ENCODE peak calls at places on chromosomes 6 and 20, in four cellular contexts. I is psoas muscle, X is keratinocyte, T is fibroblast of the aortic adventitia. Q is an unnamed sample.

GRCh38 chr6:100382031-100382430 is 82.7 kb downstream of the SIM1 start:
- DNase-seq in I (no peak), X (no peak), T (no peak), Q (no peak)

GRCh38 chr6:26243742-26244141 is 121.3 kb upstream of the BTN3A2 start:
- DNase-seq in I (no peak), X (no peak), T (no peak), Q (no peak)

GRCh38 chr6:169969372-169970099 is 218.1 kb downstream of the ERMARD start:
- DNase-seq in I (no peak), X (no peak), T (no peak), Q (no peak)

GRCh38 chr20:37417857-37418501 is 72.0 kb downstream of the SRC start:
- DNase-seq in I (no peak), X (no peak), T (peak; percentile 56), Q (no peak)

GRCh38 chr6:28896505-28897392 is 27.0 kb downstream of the TRIM27 start:
- DNase-seq in I (peak; percentile 74), X (no peak), T (peak; percentile 50), Q (no peak)

GRCh38 chr6:158559338-158559894 is 475 bp upstream of the TMEM181 start:
- DNase-seq in I (no peak), X (no peak), T (no peak), Q (no peak)

GRCh38 chr20:43533060-43533459 is 25.6 kb downstream of the L3MBTL1 start:
- DNase-seq in I (no peak), X (no peak), T (peak; percentile 41), Q (no peak)

GRCh38 chr6:14066782-14067406 is 50.7 kb upstream of the CD83 start:
- DNase-seq in I (no peak), X (no peak), T (peak; percentile 86), Q (peak; percentile 45)

GRCh38 chr20:38395165-38395564 is 40.0 kb downstream of the SNHG17 start:
- DNase-seq in I (no peak), X (no peak), T (peak; percentile 41), Q (no peak)

GRCh38 chr20:24136659-24137246 is 148.2 kb upstream of the GGTLC1 start:
- DNase-seq in I (no peak), X (peak; percentile 53), T (no peak), Q (no peak)

GRCh38 chr20:46731770-46732169 is 22.3 kb downstream of the SLC2A10 start:
- DNase-seq in I (no peak), X (no peak), T (no peak), Q (no peak)

GRCh38 chr6:88519227-88520019 is 353.3 kb upstream of the CNR1 start:
- DNase-seq in I (no peak), X (no peak), T (no peak), Q (no peak)

GRCh38 chr6:15183979-15184378 is 61.9 kb upstream of the JARID2 start:
- DNase-seq in I (no peak), X (no peak), T (no peak), Q (no peak)

GRCh38 chr6:64522859-64523258 is 887.3 kb downstream of the PHF3 start:
- DNase-seq in I (no peak), X (no peak), T (no peak), Q (no peak)

GRCh38 chr6:32639440-32640394 is 2.5 kb downstream of the HLA-DQA1 start:
- DNase-seq in I (no peak), X (no peak), T (no peak), Q (no peak)

GRCh38 chr6:87291879-87292278 is 30.5 kb upstream of the SMIM8 start:
- DNase-seq in I (no peak), X (no peak), T (no peak), Q (no peak)

GRCh38 chr20:5949943-5950270 is 426 bp downstream of the TRMT6 start:
- DNase-seq in I (no peak), X (no peak), T (no peak), Q (no peak)

GRCh38 chr20:48266571-48266970 is 481.3 kb upstream of the SULF2 start:
- DNase-seq in I (no peak), X (no peak), T (no peak), Q (no peak)

GRCh38 chr20:21237956-21238355 is 65.2 kb upstream of the XRN2 start:
- DNase-seq in I (no peak), X (no peak), T (peak; percentile 13), Q (no peak)

GRCh38 chr6:156719395-156719719 is 57.8 kb upstream of the ARID1B start:
- DNase-seq in I (no peak), X (no peak), T (no peak), Q (no peak)
- H3K4me3 ChIP-seq in I (peak overlapping the region; percentile 44), X (peak overlapping the region; percentile 59), T (no peak overlapping the region), Q (peak overlapping the region; percentile 40)

DNA sequence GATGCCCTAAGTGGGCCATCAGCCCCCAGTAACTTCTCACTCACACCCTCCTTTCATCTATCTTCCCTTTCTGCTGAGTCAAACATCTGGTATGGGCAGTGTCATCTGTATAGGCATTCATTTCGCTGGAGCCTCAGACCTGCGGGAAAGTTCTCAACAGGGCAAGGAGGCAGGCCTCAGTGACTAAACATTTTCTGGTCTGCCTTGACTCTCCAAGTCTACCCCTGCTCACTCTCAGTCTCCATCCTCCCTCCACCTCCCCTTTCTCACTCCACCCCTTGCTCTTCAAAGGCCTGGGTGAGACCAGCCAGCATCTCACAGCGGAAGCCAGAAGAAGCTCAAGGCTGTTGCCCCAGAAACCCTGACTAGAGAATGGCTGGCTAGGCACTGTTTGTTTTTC is 105.0 kb upstream of the BEND6 start:
- DNase-seq in I (no peak), X (no peak), T (peak; percentile 68), Q (no peak)
- H3K4me3 ChIP-seq in I (no peak overlapping the region), X (no peak overlapping the region), T (peak overlapping the region; percentile 73), Q (peak overlapping the region; percentile 74)

GRCh38 chr6:27630727-27631613 is 158.1 kb upstream of the ZNF184 start:
- DNase-seq in I (no peak), X (no peak), T (peak; percentile 45), Q (no peak)
- H3K4me3 ChIP-seq in I (peak overlapping the region; percentile 39), X (peak overlapping the region; percentile 93), T (peak overlapping the region; percentile 46), Q (peak overlapping the region; percentile 43)

GRCh38 chr6:119630561-119631192 is 281.1 kb upstream of the MAN1A1 start:
- DNase-seq in I (no peak), X (no peak), T (no peak), Q (no peak)
- H3K4me3 ChIP-seq in I (no peak overlapping the region), X (no peak overlapping the region), T (no peak overlapping the region), Q (no peak overlapping the region)

DNA sequence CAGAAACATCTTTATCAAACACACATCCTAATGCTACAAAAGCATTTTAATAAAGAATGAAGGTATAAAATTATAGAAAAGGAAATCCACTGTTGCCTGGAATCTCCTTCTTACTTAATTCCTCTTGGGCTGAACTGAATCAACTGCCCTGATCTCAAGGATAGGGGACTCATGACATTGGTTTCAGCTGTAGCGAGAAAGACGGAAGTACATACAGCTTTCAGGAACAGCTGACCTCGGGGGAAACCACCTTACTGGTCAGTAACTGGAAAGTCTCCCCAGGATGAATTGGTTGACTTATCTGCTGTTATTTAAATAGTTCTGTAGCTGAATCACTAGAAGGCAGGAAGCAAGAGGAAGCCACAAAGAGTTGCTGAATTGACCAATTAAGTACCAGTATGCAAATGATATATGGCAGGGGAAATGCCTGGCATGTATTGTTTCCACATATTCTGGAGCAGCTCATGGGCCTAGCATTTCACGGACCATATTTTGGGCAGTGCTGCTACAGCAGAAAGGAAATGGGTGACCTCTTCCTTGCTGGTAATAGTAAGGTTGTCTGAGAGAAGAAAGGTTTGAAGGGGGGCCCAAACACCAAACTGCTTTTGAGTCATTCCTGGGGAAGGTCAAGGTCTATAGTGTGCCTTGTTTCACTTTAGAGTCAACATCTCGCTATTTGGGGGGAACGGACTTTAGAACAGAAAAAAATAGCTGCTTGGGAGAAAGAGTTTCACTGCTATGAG is 43.7 kb upstream of the MAP7 start:
- DNase-seq in I (no peak), X (peak; percentile 48), T (peak; percentile 98), Q (peak; percentile 99)
- H3K4me3 ChIP-seq in I (no peak overlapping the region), X (no peak overlapping the region), T (no peak overlapping the region), Q (peak overlapping the region; percentile 23)